ENCODE peak calls at places on chromosomes 11 and 22, in six cellular contexts. G is mesothelial cell of epicardium, X is osteocyte, H is myocyte, A is HT-29, F is RWPE1. W is an unnamed sample.

GRCh38 chr11:105132716-105133511 is 6.7 kb downstream of the CARD18 start:
- DNase-seq in F (peak), G (no peak), H (peak), A (no peak), X (no peak), W (no peak)

GRCh38 chr22:17201285-17201945 is 17.8 kb downstream of the ADA2 start:
- DNase-seq in H (no peak), X (no peak), A (peak), F (no peak), G (no peak), W (peak)

GRCh38 chr11:85590848-85591483 is 36.2 kb downstream of the DLG2 start:
- DNase-seq in G (no peak), X (no peak), A (peak), H (peak), F (peak), W (no peak)

GRCh38 chr11:5581014-5581413 is 337 bp downstream of the OR52B6 start:
- DNase-seq in F (no peak), A (no peak), G (no peak), H (no peak), X (no peak), W (no peak)

GRCh38 chr11:64619811-64620285 is 28.8 kb downstream of the SLC22A12 start:
- DNase-seq in X (no peak), A (peak), H (peak), G (peak), F (no peak), W (no peak)

GRCh38 chr11:69122642-69123431 is 32.9 kb upstream of the SMIM38 start:
- DNase-seq in G (peak), F (peak), X (no peak), H (peak), A (peak), W (peak)

GRCh38 chr11:61718613-61719302 is 33.7 kb upstream of the MYRF start:
- DNase-seq in X (no peak), F (no peak), A (no peak), H (no peak), G (peak), W (no peak)

GRCh38 chr22:45124176-45124857 is 39.4 kb upstream of the NUP50 start:
- DNase-seq in A (no peak), H (no peak), X (no peak), F (no peak), G (no peak), W (no peak)

GRCh38 chr11:121393855-121394254 is 58.3 kb upstream of the SORL1 start:
- DNase-seq in A (no peak), X (no peak), F (no peak), H (no peak), G (no peak), W (no peak)

GRCh38 chr11:130877532-130877931 is 38.7 kb downstream of the SNX19 start:
- DNase-seq in F (no peak), A (no peak), X (no peak), G (no peak), H (no peak), W (no peak)

GRCh38 chr11:56333156-56333555 is 12.7 kb upstream of the OR8K1 start:
- DNase-seq in G (no peak), X (no peak), H (no peak), F (no peak), A (no peak), W (no peak)

GRCh38 chr11:94897330-94897768 is 76.0 kb downstream of the CWC15 start:
- DNase-seq in G (peak), F (peak), X (no peak), A (peak), H (peak), W (peak)

GRCh38 chr11:35337136-35337918 is 82.0 kb downstream of the SLC1A2 start:
- DNase-seq in G (no peak), X (no peak), F (peak), H (peak), A (peak), W (peak)

GRCh38 chr11:96178014-96178745 is 164.8 kb downstream of the MAML2 start:
- DNase-seq in H (no peak), G (no peak), A (no peak), F (no peak), X (no peak), W (no peak)

GRCh38 chr22:24067587-24068376 is 56.7 kb downstream of the CABIN1 start:
- DNase-seq in H (peak), F (no peak), G (no peak), A (peak), X (no peak), W (no peak)

GRCh38 chr22:39656495-39657490 is 86.2 kb downstream of the CACNA1I start:
- DNase-seq in H (no peak), X (no peak), F (no peak), A (no peak), G (no peak), W (no peak)